ENCODE peak calls at places on chromosome 1, in eight cellular contexts. One of them, this sample, is unnamed.

GRCh38 chr1:110634455-110635281 is 28.5 kb upstream of the KCNA2 start:
- DNase-seq in putamen: peak
- DNase-seq in uterus: peak
- DNase-seq in adrenal gland: peak
- DNase-seq in kidney epithelial cell: no peak
- DNase-seq in nucleus accumbens: no peak
- DNase-seq in HL-60: no peak
- DNase-seq in cardiac fibroblast: peak
- DNase-seq in this sample: peak

GRCh38 chr1:98327151-98327918 is 334.2 kb upstream of the SNX7 start:
- DNase-seq in putamen: no peak
- DNase-seq in uterus: no peak
- DNase-seq in adrenal gland: no peak
- DNase-seq in kidney epithelial cell: no peak
- DNase-seq in nucleus accumbens: no peak
- DNase-seq in HL-60: no peak
- DNase-seq in cardiac fibroblast: peak
- DNase-seq in this sample: no peak

GRCh38 chr1:98791498-98791897 is 130.0 kb downstream of the SNX7 start:
- DNase-seq in putamen: no peak
- DNase-seq in uterus: no peak
- DNase-seq in adrenal gland: no peak
- DNase-seq in kidney epithelial cell: no peak
- DNase-seq in nucleus accumbens: no peak
- DNase-seq in HL-60: no peak
- DNase-seq in cardiac fibroblast: no peak
- DNase-seq in this sample: no peak

GRCh38 chr1:12387641-12388040 is 157.8 kb downstream of the VPS13D start:
- DNase-seq in putamen: no peak
- DNase-seq in uterus: no peak
- DNase-seq in adrenal gland: no peak
- DNase-seq in kidney epithelial cell: no peak
- DNase-seq in nucleus accumbens: no peak
- DNase-seq in HL-60: no peak
- DNase-seq in cardiac fibroblast: peak
- DNase-seq in this sample: no peak

GRCh38 chr1:117559139-117559538 is 46.7 kb upstream of the TENT5C start:
- DNase-seq in putamen: no peak
- DNase-seq in uterus: no peak
- DNase-seq in adrenal gland: no peak
- DNase-seq in kidney epithelial cell: no peak
- DNase-seq in nucleus accumbens: no peak
- DNase-seq in HL-60: no peak
- DNase-seq in cardiac fibroblast: no peak
- DNase-seq in this sample: no peak

GRCh38 chr1:151704246-151704645 is 12.4 kb downstream of the CELF3 start:
- DNase-seq in putamen: no peak
- DNase-seq in uterus: no peak
- DNase-seq in adrenal gland: no peak
- DNase-seq in kidney epithelial cell: no peak
- DNase-seq in nucleus accumbens: no peak
- DNase-seq in HL-60: no peak
- DNase-seq in cardiac fibroblast: no peak
- DNase-seq in this sample: no peak

GRCh38 chr1:113976609-113977278 is 2.5 kb upstream of the OLFML3 start:
- DNase-seq in putamen: no peak
- DNase-seq in uterus: no peak
- DNase-seq in adrenal gland: peak
- DNase-seq in kidney epithelial cell: peak
- DNase-seq in nucleus accumbens: no peak
- DNase-seq in HL-60: peak
- DNase-seq in cardiac fibroblast: peak
- DNase-seq in this sample: no peak

GRCh38 chr1:68228833-68229232 is 3.5 kb downstream of the WLS start:
- DNase-seq in putamen: no peak
- DNase-seq in uterus: no peak
- DNase-seq in adrenal gland: no peak
- DNase-seq in kidney epithelial cell: no peak
- DNase-seq in nucleus accumbens: no peak
- DNase-seq in HL-60: no peak
- DNase-seq in cardiac fibroblast: peak
- DNase-seq in this sample: no peak

GRCh38 chr1:228837817-228838716 is 102.8 kb downstream of the RHOU start:
- DNase-seq in putamen: no peak
- DNase-seq in uterus: peak
- DNase-seq in adrenal gland: peak
- DNase-seq in kidney epithelial cell: peak
- DNase-seq in nucleus accumbens: no peak
- DNase-seq in HL-60: peak
- DNase-seq in cardiac fibroblast: peak
- DNase-seq in this sample: no peak